ENCODE peak calls at places on chromosome 19, in eight cellular contexts. O, T, L, E, Q, B, K and X are unnamed samples.
A peak's percentile ranks its signal among the peaks of the same experiment; 100 is the strongest.

GRCh38 chr19:46232938-46233621 is 3.5 kb downstream of the IGFL1 start:
- DNase-seq in O (no peak), Q (no peak), T (no peak), E (no peak), K (no peak), L (no peak), B (no peak), X (no peak)

GRCh38 chr19:16536130-16536529 is 6.1 kb downstream of the CHERP start:
- DNase-seq in Q (no peak), K (no peak), B (no peak), O (no peak), T (no peak), E (no peak), L (no peak), X (no peak)

GRCh38 chr19:50933640-50934039 is 19.2 kb downstream of the KLK5 start:
- DNase-seq in B (no peak), T (no peak), O (no peak), K (peak; percentile 6), E (no peak), L (no peak), Q (no peak), X (peak; percentile 54)

GRCh38 chr19:6828698-6829633 is 56.5 kb downstream of the VAV1 start:
- DNase-seq in K (no peak), T (no peak), E (no peak), B (peak; percentile 98), O (no peak), L (peak; percentile 17), Q (no peak), X (no peak)

GRCh38 chr19:33273881-33274662 is 28.3 kb downstream of the CEBPA start:
- DNase-seq in K (peak; percentile 87), O (peak; percentile 77), L (peak; percentile 47), Q (peak; percentile 78), E (no peak), T (peak; percentile 30), B (peak; percentile 24), X (peak; percentile 95)

GRCh38 chr19:35556025-35556590 is 7.3 kb downstream of the ATP4A start:
- DNase-seq in B (no peak), K (no peak), O (no peak), Q (no peak), T (no peak), L (no peak), E (no peak), X (no peak)

GRCh38 chr19:41746593-41747227 is 8.6 kb upstream of the CEACAM6 start:
- DNase-seq in T (no peak), Q (peak; percentile 23), B (peak; percentile 47), O (peak; percentile 53), L (peak; percentile 31), K (peak; percentile 4), E (no peak), X (peak; percentile 57)

GRCh38 chr19:6242677-6243076 is 37.1 kb downstream of the MLLT1 start:
- DNase-seq in Q (no peak), K (no peak), T (no peak), E (no peak), B (no peak), O (no peak), L (no peak), X (no peak)

GRCh38 chr19:17688853-17689595 is 870 bp upstream of the UNC13A start:
- DNase-seq in B (no peak), T (no peak), E (no peak), K (no peak), L (no peak), Q (no peak), O (no peak), X (no peak)

GRCh38 chr19:4519521-4520277 is 1.4 kb upstream of the PLIN4 start:
- DNase-seq in T (peak; percentile 46), O (peak; percentile 36), B (no peak), E (peak; percentile 42), L (no peak), Q (no peak), K (no peak), X (no peak)

GRCh38 chr19:27971869-27972268 is 1241.1 kb downstream of the UQCRFS1 start:
- DNase-seq in K (no peak), T (no peak), L (no peak), E (no peak), Q (no peak), B (no peak), O (no peak), X (no peak)

GRCh38 chr19:44848036-44848804 is 2.1 kb downstream of the NECTIN2 start:
- DNase-seq in K (peak; percentile 42), O (peak; percentile 21), B (no peak), T (peak; percentile 57), Q (no peak), L (peak; percentile 37), E (peak; percentile 26), X (peak; percentile 54)

GRCh38 chr19:47379398-47379938 is 30.4 kb downstream of the DHX34 start:
- DNase-seq in L (no peak), E (no peak), Q (no peak), K (no peak), O (no peak), B (no peak), T (no peak), X (no peak)

GRCh38 chr19:16849168-16849567 is 20.0 kb downstream of the SIN3B start:
- DNase-seq in O (no peak), E (no peak), K (no peak), L (no peak), B (no peak), Q (peak; percentile 68), T (no peak), X (peak; percentile 79)

GRCh38 chr19:52120286-52120685 is 19.5 kb downstream of the ZNF616 start:
- DNase-seq in B (no peak), T (no peak), Q (no peak), K (no peak), O (no peak), E (no peak), L (no peak), X (no peak)

GRCh38 chr19:17076539-17076919 is 952 bp downstream of the MYO9B start:
- DNase-seq in Q (no peak), L (no peak), B (no peak), K (no peak), T (no peak), E (no peak), O (no peak), X (peak; percentile 17)

GRCh38 chr19:40771101-40771539 is 4.2 kb upstream of the MIA start:
- DNase-seq in K (no peak), L (no peak), Q (no peak), E (no peak), T (no peak), B (no peak), O (no peak), X (peak; percentile 27)

GRCh38 chr19:51479531-51480331 is 1.4 kb downstream of the CEACAM18 start:
- DNase-seq in E (no peak), L (no peak), O (no peak), Q (no peak), T (no peak), K (no peak), B (no peak), X (no peak)

GRCh38 chr19:37506387-37507166 is at the start of gene ZNF793:
- DNase-seq in Q (peak; percentile 50), B (no peak), T (peak; percentile 79), K (peak; percentile 88), E (peak; percentile 84), O (peak; percentile 87), L (peak; percentile 43), X (peak; percentile 77)

GRCh38 chr19:18795540-18795939 is 4.4 kb upstream of the COMP start:
- DNase-seq in L (no peak), T (no peak), K (peak; percentile 22), O (no peak), E (no peak), Q (no peak), B (no peak), X (no peak)

GRCh38 chr19:18794029-18794313 is 2.9 kb upstream of the COMP start:
- DNase-seq in L (no peak), T (no peak), K (no peak), E (no peak), O (no peak), B (no peak), Q (no peak), X (no peak)

GRCh38 chr19:18794692-18795091 is 3.6 kb upstream of the COMP start:
- DNase-seq in L (no peak), E (no peak), Q (no peak), T (no peak), K (no peak), B (no peak), O (no peak), X (no peak)

GRCh38 chr19:18798384-18799352 is 7.6 kb upstream of the COMP start:
- DNase-seq in E (no peak), K (no peak), T (no peak), O (no peak), B (no peak), Q (no peak), L (no peak), X (no peak)

GRCh38 chr19:18796239-18796638 is 5.1 kb upstream of the COMP start:
- DNase-seq in T (no peak), B (no peak), L (no peak), Q (no peak), O (no peak), E (no peak), K (no peak), X (no peak)
- TF ChIP-seq CTCF in T (no peak), B (no peak), L (no peak), Q (no peak), O (no peak), E (no peak), K (no peak), X (no peak)

DNA sequence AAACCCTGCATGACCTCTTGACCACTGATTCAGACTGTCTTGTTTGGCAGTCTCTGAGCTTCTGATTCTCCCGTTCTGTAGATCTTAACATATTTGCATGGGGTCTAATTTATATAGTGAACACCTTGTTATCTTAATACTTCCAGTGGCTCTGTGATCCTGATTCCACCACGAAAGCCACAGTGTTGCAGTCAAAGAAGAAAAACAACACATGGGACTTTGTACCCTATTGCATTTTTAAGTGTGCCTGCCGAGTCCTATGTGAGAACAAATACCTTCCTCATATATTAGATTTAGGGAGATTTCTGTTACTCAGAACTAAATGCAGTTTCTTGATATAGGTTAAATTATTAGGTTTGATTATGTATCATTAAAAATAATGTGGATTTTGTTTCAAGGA is 12.3 kb upstream of the ZNF556 start:
- DNase-seq in Q (no peak), L (no peak), T (no peak), O (no peak), E (no peak), K (no peak), B (no peak), X (no peak)
- H3K4me3 ChIP-seq in Q (no peak overlapping the region), L (no peak overlapping the region), T (no peak overlapping the region), O (no peak overlapping the region), E (no peak overlapping the region), K (no peak overlapping the region), B (no peak overlapping the region), X (no peak overlapping the region)

GRCh38 chr19:39413903-39414608 is 1.6 kb downstream of the PLEKHG2 start:
- DNase-seq in E (peak; percentile 36), L (no peak), B (no peak), O (no peak), K (no peak), T (peak; percentile 36), Q (no peak), X (peak; percentile 39)
- TF ChIP-seq CTCF in E (no peak), L (no peak), B (peak; percentile 33), O (no peak), K (no peak), T (no peak), Q (peak; percentile 20), X (peak; percentile 26)

DNA sequence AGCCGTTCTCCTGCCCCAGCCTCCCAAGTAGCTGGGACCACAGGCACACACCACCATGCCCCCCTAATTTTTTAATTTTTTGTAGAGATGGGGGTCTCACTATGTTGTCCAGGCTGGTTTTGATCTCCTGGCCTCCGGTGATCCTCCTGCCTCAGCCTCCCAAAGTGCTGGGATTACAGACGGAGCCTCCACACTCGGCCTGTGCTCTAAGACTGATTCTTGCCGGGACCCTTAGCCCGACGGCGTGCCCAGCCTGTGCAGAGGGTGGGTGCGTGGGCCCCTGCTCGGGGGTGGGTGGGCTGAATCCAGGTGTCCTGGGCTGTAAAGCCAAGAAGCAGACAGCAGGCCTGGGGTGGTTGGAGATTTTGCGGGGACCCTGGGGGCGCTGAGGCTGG is 64.3 kb downstream of the GADD45B start:
- DNase-seq in L (no peak), Q (no peak), B (no peak), E (no peak), O (no peak), T (no peak), K (no peak), X (no peak)
- H3K4me3 ChIP-seq in L (no peak overlapping the region), Q (peak overlapping the region; percentile 16), B (peak overlapping the region; percentile 24), E (no peak overlapping the region), O (peak overlapping the region; percentile 0), T (peak overlapping the region; percentile 25), K (no peak overlapping the region), X (no peak overlapping the region)